ENCODE peak calls at places on chromosome 21, in nine cellular contexts. G is AG09319, F is fibroblast of the aortic adventitia, P is A549, C is AG10803, S is esophagus muscularis mucosa, Y is AG09309, W is WTC11, D is Calu3. N is an unnamed sample.

GRCh38 chr21:16437586-16437985 is 707.8 kb downstream of the USP25 start:
- DNase-seq in G (no peak), F (no peak), P (no peak), C (no peak), S (no peak), Y (no peak), W (no peak), D (no peak), N (no peak)

GRCh38 chr21:36713746-36714145 is 14.8 kb downstream of the SIM2 start:
- DNase-seq in G (no peak), F (no peak), P (no peak), C (no peak), S (no peak), Y (no peak), W (no peak), D (no peak), N (no peak)

GRCh38 chr21:28106370-28106890 is 886.2 kb downstream of the LTN1 start:
- DNase-seq in G (no peak), F (no peak), P (no peak), C (no peak), S (no peak), Y (no peak), W (no peak), D (no peak), N (no peak)

GRCh38 chr21:41482321-41482720 is 25.6 kb downstream of the TMPRSS2 start:
- DNase-seq in G (no peak), F (peak), P (no peak), C (peak), S (no peak), Y (no peak), W (no peak), D (no peak), N (no peak)

GRCh38 chr21:15309721-15310120 is 244.9 kb upstream of the NRIP1 start:
- DNase-seq in G (no peak), F (peak), P (no peak), C (peak), S (no peak), Y (no peak), W (no peak), D (no peak), N (no peak)

GRCh38 chr21:42737969-42738590 is 84.7 kb downstream of the PDE9A start:
- DNase-seq in G (no peak), F (peak), P (no peak), C (no peak), S (no peak), Y (no peak), W (no peak), D (peak), N (no peak)

GRCh38 chr21:42089093-42089631 is 18.0 kb downstream of the UMODL1 start:
- DNase-seq in G (no peak), F (no peak), P (no peak), C (peak), S (no peak), Y (no peak), W (no peak), D (no peak), N (no peak)

GRCh38 chr21:42220138-42220701 is 1.3 kb downstream of the ABCG1 start:
- DNase-seq in G (no peak), F (peak), P (peak), C (peak), S (peak), Y (no peak), W (no peak), D (peak), N (no peak)

GRCh38 chr21:43025636-43026180 is 49.9 kb downstream of the CBS start:
- DNase-seq in G (no peak), F (peak), P (no peak), C (peak), S (no peak), Y (peak), W (no peak), D (no peak), N (peak)

DNA sequence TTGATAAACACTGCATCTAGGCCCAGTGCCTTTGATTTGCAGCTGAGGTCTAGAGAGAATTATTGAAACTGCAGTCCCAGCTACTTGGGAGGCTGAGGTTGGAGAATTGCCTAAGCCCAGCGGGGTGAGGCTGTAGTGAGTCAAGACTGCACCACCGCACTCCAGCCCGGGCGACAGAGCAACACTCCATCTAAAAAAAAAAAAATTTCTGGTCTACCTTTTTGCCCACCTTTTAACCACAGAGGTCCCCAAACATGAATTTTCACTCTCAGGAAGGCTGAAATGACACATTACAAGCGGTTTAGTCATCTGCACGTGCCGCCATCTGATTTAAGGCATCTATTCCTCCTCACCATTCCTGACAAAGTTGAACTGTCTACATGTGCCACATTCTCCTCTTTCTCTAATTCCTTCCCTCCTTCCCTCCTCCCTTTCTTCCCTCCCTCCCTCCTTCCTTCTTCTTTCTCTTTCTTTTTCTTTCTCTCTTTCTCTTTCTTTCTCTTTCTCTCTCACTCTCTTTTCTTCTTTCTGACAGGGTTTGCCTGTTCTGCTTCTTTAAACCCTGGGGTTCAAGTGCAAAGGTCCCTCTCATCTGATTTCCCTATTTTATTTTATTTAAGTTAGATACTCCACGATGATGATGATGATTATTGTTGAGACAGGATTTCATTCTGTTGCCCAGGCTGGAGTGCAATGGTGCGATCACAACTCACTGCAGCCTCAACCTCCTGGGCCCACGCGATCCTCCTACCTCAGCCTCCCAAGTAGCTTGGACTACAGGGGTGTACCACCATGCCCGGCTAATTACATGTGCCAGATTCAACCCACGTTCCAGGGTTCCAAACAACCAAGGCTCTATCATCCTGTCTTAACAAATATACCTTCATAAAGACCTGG is 3.0 kb upstream of the SOD1 start:
- DNase-seq in G (no peak), F (peak), P (no peak), C (peak), S (peak), Y (peak), W (no peak), D (no peak), N (no peak)
- TF ChIP-seq CTCF in G (no peak), F (no peak), P (no peak), C (no peak), S (no peak), Y (no peak), W (no peak), D (no peak), N (no peak)

GRCh38 chr21:45236481-45236880 is 51.2 kb downstream of the POFUT2 start:
- DNase-seq in G (no peak), F (no peak), P (no peak), C (no peak), S (no peak), Y (no peak), W (no peak), D (no peak), N (no peak)
- TF ChIP-seq CTCF in G (no peak), F (no peak), P (no peak), C (no peak), S (no peak), Y (no peak), W (no peak), D (no peak), N (no peak)

GRCh38 chr21:24895885-24896734 is 711.2 kb downstream of the MRPL39 start:
- DNase-seq in G (no peak), F (peak), P (no peak), C (peak), S (no peak), Y (no peak), W (peak), D (no peak), N (no peak)
- TF ChIP-seq CTCF in G (peak), F (no peak), P (no peak), C (peak), S (peak), Y (no peak), W (no peak), D (no peak), N (no peak)

GRCh38 chr21:25507522-25507921 is 99.8 kb downstream of the MRPL39 start:
- DNase-seq in G (no peak), F (no peak), P (peak), C (no peak), S (no peak), Y (no peak), W (no peak), D (no peak), N (no peak)

GRCh38 chr21:25506887-25507286 is 100.4 kb downstream of the MRPL39 start:
- DNase-seq in G (peak), F (peak), P (peak), C (peak), S (no peak), Y (no peak), W (no peak), D (no peak), N (no peak)

GRCh38 chr21:25508364-25508763 is 98.9 kb downstream of the MRPL39 start:
- DNase-seq in G (no peak), F (no peak), P (no peak), C (no peak), S (no peak), Y (no peak), W (no peak), D (no peak), N (no peak)

GRCh38 chr21:25503981-25504380 is 103.3 kb downstream of the MRPL39 start:
- DNase-seq in G (no peak), F (no peak), P (no peak), C (no peak), S (no peak), Y (no peak), W (no peak), D (no peak), N (no peak)

DNA sequence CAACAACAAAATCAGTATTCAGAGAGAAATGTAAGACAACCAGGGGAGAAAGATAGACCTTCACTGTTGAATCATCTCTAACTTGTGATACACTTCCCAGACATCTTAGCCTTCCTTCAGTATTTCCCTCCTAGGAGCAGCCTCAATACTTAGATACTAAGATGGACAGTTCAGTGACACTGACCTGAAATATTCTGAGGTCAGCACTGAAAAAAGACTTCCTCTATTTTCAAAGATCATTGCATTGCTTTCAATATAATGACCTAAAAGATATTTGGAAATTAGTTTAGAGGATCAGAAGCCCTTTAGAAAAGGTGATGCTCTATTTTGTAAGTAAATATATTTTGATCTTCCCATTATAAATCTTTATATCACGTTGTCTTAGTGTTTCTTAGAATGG is 101.0 kb downstream of the MRPL39 start:
- DNase-seq in G (no peak), F (no peak), P (no peak), C (no peak), S (no peak), Y (no peak), W (no peak), D (no peak), N (no peak)
- TF ChIP-seq CTCF in G (no peak), F (no peak), P (no peak), C (no peak), S (no peak), Y (no peak), W (no peak), D (no peak), N (no peak)

DNA sequence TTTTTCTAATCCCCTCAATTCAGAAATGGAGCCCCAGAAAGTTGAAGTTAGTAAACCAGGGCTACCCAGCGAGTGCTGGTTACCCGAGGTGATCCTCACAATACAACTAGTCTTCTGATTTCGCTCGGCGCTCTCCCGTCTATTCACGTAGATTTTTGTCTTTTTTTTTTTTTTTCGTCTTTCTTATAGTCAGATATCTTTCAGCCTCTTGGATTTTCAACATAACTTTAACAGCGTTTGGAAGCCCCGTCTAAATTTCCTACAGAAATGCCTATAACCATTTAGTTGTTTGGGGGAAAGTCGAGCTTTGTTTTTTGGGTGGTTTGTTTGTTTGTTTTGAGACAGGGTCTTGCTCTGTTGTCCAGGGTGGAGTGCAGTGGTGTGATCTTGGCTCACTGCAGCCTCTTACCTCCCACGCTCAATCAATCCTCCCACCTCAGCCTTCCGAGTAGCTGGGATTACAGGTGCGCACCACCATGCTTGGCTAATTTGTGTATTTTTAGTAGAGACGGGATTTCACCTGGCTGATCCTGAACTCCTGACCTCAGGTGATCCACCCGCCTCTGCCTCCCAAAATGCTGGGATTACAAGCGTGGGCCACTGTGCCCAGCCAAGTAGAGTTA is 818 bp upstream of the TMEM50B start:
- DNase-seq in G (no peak), F (no peak), P (no peak), C (no peak), S (no peak), Y (no peak), W (no peak), D (no peak), N (no peak)
- TF ChIP-seq CTCF in G (no peak), F (no peak), P (no peak), C (no peak), S (no peak), Y (no peak), W (no peak), D (no peak), N (no peak)

GRCh38 chr21:44306926-44307687 is 7.3 kb downstream of the PFKL start:
- DNase-seq in G (no peak), F (peak), P (no peak), C (peak), S (no peak), Y (no peak), W (no peak), D (no peak), N (no peak)

GRCh38 chr21:44304041-44304738 is 4.3 kb downstream of the PFKL start:
- DNase-seq in G (no peak), F (no peak), P (no peak), C (no peak), S (no peak), Y (no peak), W (no peak), D (no peak), N (no peak)

GRCh38 chr21:44303490-44303981 is 3.7 kb downstream of the PFKL start:
- DNase-seq in G (no peak), F (no peak), P (no peak), C (no peak), S (no peak), Y (no peak), W (no peak), D (peak), N (no peak)

GRCh38 chr21:44305691-44306090 is 5.8 kb downstream of the PFKL start:
- DNase-seq in G (no peak), F (no peak), P (no peak), C (no peak), S (no peak), Y (no peak), W (no peak), D (no peak), N (no peak)

DNA sequence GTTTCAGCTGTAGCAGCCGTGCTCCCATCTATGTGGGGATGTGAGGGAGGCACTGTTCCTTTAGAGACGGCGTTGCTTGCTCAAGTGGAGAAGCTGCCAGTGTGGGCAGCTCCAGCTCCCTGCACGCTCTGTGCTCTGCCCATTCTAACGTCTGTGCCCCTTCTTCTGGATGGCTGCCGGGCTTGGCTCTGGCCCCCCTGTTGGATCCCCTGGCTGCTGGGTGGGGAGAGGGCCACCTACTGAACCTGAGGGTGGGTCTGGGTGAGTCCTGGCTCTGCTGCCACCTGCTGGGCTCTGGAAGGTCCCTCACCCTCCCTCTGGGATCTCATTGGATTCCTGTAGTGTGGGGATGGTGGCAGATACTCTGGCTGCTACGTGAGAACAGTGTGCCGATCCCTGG is 5.0 kb downstream of the PFKL start:
- DNase-seq in G (no peak), F (peak), P (peak), C (peak), S (no peak), Y (no peak), W (peak), D (peak), N (no peak)
- TF ChIP-seq CTCF in G (peak), F (peak), P (peak), C (peak), S (peak), Y (peak), W (peak), D (peak), N (peak)

GRCh38 chr21:26845750-26846035 is 484 bp upstream of the ADAMTS1 start:
- DNase-seq in G (no peak), F (no peak), P (no peak), C (peak), S (no peak), Y (no peak), W (no peak), D (no peak), N (no peak)
- TF ChIP-seq CTCF in G (no peak), F (no peak), P (no peak), C (no peak), S (no peak), Y (no peak), W (no peak), D (no peak), N (no peak)